ENCODE peak calls at places on chromosome 1, in seven cellular contexts. G is activated CD4-positive, alpha-beta T cell treated with anti-CD3 and anti-CD28 coated beads, Interleukin-2, amount 50 U/mL, for 4 hours; A is NCI-H2081; N is dorsolateral prefrontal cortex; D is Right ventricle myocardium superior; Q is GM12892; J is NCI-H460. L is an unnamed sample.

GRCh38 chr1:232011961-232012360 is 385.4 kb downstream of the DISC1 start:
- DNase-seq in G (no peak), A (no peak), N (no peak), D (no peak), Q (no peak), J (no peak), L (no peak)

GRCh38 chr1:113333056-113333455 is 57.3 kb upstream of the MAGI3 start:
- DNase-seq in G (no peak), A (peak), N (no peak), D (no peak), Q (no peak), J (no peak), L (no peak)

GRCh38 chr1:178875936-178876335 is 5.1 kb upstream of the ANGPTL1 start:
- DNase-seq in G (no peak), A (no peak), N (no peak), D (no peak), Q (no peak), J (no peak), L (no peak)

GRCh38 chr1:39087109-39087834 is 61.1 kb downstream of the NDUFS5 start:
- DNase-seq in G (no peak), A (no peak), N (peak), D (peak), Q (no peak), J (no peak), L (no peak)

GRCh38 chr1:47587891-47588582 is 150.2 kb downstream of the FOXD2 start:
- DNase-seq in G (no peak), A (no peak), N (no peak), D (no peak), Q (no peak), J (no peak), L (no peak)

GRCh38 chr1:153305682-153306081 is 7.1 kb downstream of the PGLYRP3 start:
- DNase-seq in G (no peak), A (no peak), N (no peak), D (no peak), Q (no peak), J (no peak), L (no peak)

GRCh38 chr1:153292740-153293479 is 19.8 kb downstream of the PGLYRP3 start:
- DNase-seq in G (no peak), A (no peak), N (no peak), D (no peak), Q (no peak), J (no peak), L (no peak)

GRCh38 chr1:198272492-198272891 is 115.7 kb downstream of the NEK7 start:
- DNase-seq in G (no peak), A (no peak), N (no peak), D (no peak), Q (no peak), J (no peak), L (no peak)

GRCh38 chr1:177281901-177282300 is 111.1 kb downstream of the BRINP2 start:
- DNase-seq in G (no peak), A (no peak), N (no peak), D (no peak), Q (no peak), J (no peak), L (no peak)

GRCh38 chr1:42081475-42081874 is 71.7 kb upstream of the GUCA2B start:
- DNase-seq in G (no peak), A (peak), N (no peak), D (peak), Q (no peak), J (no peak), L (peak)

GRCh38 chr1:33123266-33123665 is 42.3 kb downstream of the AZIN2 start:
- DNase-seq in G (no peak), A (no peak), N (no peak), D (no peak), Q (no peak), J (no peak), L (no peak)

GRCh38 chr1:38026592-38027200 is 14.2 kb downstream of the UTP11 start:
- DNase-seq in G (no peak), A (peak), N (peak), D (peak), Q (no peak), J (peak), L (peak)

GRCh38 chr1:154881820-154882535 is 11.9 kb upstream of the KCNN3 start:
- DNase-seq in G (no peak), A (no peak), N (no peak), D (no peak), Q (no peak), J (no peak), L (no peak)